ENCODE peak calls at places on chromosomes 3 and 15, in six cellular contexts. One of them, this sample, is unnamed.
A peak's percentile ranks its signal among the peaks of the same experiment; 100 is the strongest.

GRCh38 chr3:18098960-18099587 is 326.1 kb downstream of the SATB1 start:
- DNase-seq in colonic mucosa: no peak
- DNase-seq in activated CD4-positive, alpha-beta T cell treated with anti-CD3 and anti-CD28 coated beads, Interleukin-2, amount 50 U/mL, for 1 hour: no peak
- DNase-seq in progenitor cell of endocrine pancreas: no peak
- DNase-seq in GOT3: peak; percentile 49
- DNase-seq in neuronal stem cell: no peak
- DNase-seq in this sample: no peak

GRCh38 chr3:146747928-146748327 is 142.8 kb upstream of the PLSCR5 start:
- DNase-seq in neuronal stem cell: no peak
- DNase-seq in progenitor cell of endocrine pancreas: no peak
- DNase-seq in activated CD4-positive, alpha-beta T cell treated with anti-CD3 and anti-CD28 coated beads, Interleukin-2, amount 50 U/mL, for 1 hour: no peak
- DNase-seq in colonic mucosa: no peak
- DNase-seq in GOT3: no peak
- DNase-seq in this sample: no peak

GRCh38 chr3:126664591-126665214 is 9.8 kb upstream of the TXNRD3 start:
- DNase-seq in neuronal stem cell: no peak
- DNase-seq in colonic mucosa: no peak
- DNase-seq in GOT3: peak; percentile 18
- DNase-seq in progenitor cell of endocrine pancreas: no peak
- DNase-seq in activated CD4-positive, alpha-beta T cell treated with anti-CD3 and anti-CD28 coated beads, Interleukin-2, amount 50 U/mL, for 1 hour: no peak
- DNase-seq in this sample: no peak

GRCh38 chr3:132626955-132627354 is 29.9 kb downstream of the ACKR4 start:
- DNase-seq in progenitor cell of endocrine pancreas: no peak
- DNase-seq in colonic mucosa: no peak
- DNase-seq in neuronal stem cell: no peak
- DNase-seq in activated CD4-positive, alpha-beta T cell treated with anti-CD3 and anti-CD28 coated beads, Interleukin-2, amount 50 U/mL, for 1 hour: no peak
- DNase-seq in GOT3: no peak
- DNase-seq in this sample: no peak

GRCh38 chr3:185151959-185152432 is 864 bp downstream of the C3orf70 start:
- DNase-seq in neuronal stem cell: no peak
- DNase-seq in GOT3: no peak
- DNase-seq in activated CD4-positive, alpha-beta T cell treated with anti-CD3 and anti-CD28 coated beads, Interleukin-2, amount 50 U/mL, for 1 hour: no peak
- DNase-seq in colonic mucosa: no peak
- DNase-seq in progenitor cell of endocrine pancreas: no peak
- DNase-seq in this sample: no peak

GRCh38 chr3:100087203-100087602 is 27.1 kb downstream of the FILIP1L start:
- DNase-seq in progenitor cell of endocrine pancreas: no peak
- DNase-seq in activated CD4-positive, alpha-beta T cell treated with anti-CD3 and anti-CD28 coated beads, Interleukin-2, amount 50 U/mL, for 1 hour: no peak
- DNase-seq in colonic mucosa: no peak
- DNase-seq in neuronal stem cell: no peak
- DNase-seq in GOT3: no peak
- DNase-seq in this sample: no peak

GRCh38 chr3:178084938-178085816 is 451.1 kb upstream of the KCNMB2 start:
- DNase-seq in progenitor cell of endocrine pancreas: peak; percentile 24
- DNase-seq in GOT3: no peak
- DNase-seq in neuronal stem cell: peak; percentile 66
- DNase-seq in activated CD4-positive, alpha-beta T cell treated with anti-CD3 and anti-CD28 coated beads, Interleukin-2, amount 50 U/mL, for 1 hour: peak; percentile 26
- DNase-seq in colonic mucosa: peak; percentile 79
- DNase-seq in this sample: peak; percentile 48

GRCh38 chr3:20361000-20361399 is 175.0 kb upstream of the SGO1 start:
- DNase-seq in GOT3: no peak
- DNase-seq in neuronal stem cell: no peak
- DNase-seq in activated CD4-positive, alpha-beta T cell treated with anti-CD3 and anti-CD28 coated beads, Interleukin-2, amount 50 U/mL, for 1 hour: no peak
- DNase-seq in colonic mucosa: no peak
- DNase-seq in progenitor cell of endocrine pancreas: no peak
- DNase-seq in this sample: no peak

GRCh38 chr15:87816016-87816415 is 440.5 kb downstream of the NTRK3 start:
- DNase-seq in neuronal stem cell: no peak
- DNase-seq in colonic mucosa: no peak
- DNase-seq in progenitor cell of endocrine pancreas: no peak
- DNase-seq in activated CD4-positive, alpha-beta T cell treated with anti-CD3 and anti-CD28 coated beads, Interleukin-2, amount 50 U/mL, for 1 hour: no peak
- DNase-seq in GOT3: no peak
- DNase-seq in this sample: no peak

GRCh38 chr15:56871180-56871579 is 47.3 kb upstream of the TCF12 start:
- DNase-seq in activated CD4-positive, alpha-beta T cell treated with anti-CD3 and anti-CD28 coated beads, Interleukin-2, amount 50 U/mL, for 1 hour: no peak
- DNase-seq in colonic mucosa: no peak
- DNase-seq in neuronal stem cell: no peak
- DNase-seq in progenitor cell of endocrine pancreas: no peak
- DNase-seq in GOT3: no peak
- DNase-seq in this sample: no peak

GRCh38 chr3:112111785-112112402 is 21.2 kb downstream of the GCSAM start:
- DNase-seq in progenitor cell of endocrine pancreas: peak; percentile 16
- DNase-seq in activated CD4-positive, alpha-beta T cell treated with anti-CD3 and anti-CD28 coated beads, Interleukin-2, amount 50 U/mL, for 1 hour: peak; percentile 58
- DNase-seq in neuronal stem cell: peak; percentile 59
- DNase-seq in colonic mucosa: peak; percentile 56
- DNase-seq in GOT3: no peak
- DNase-seq in this sample: peak; percentile 64

GRCh38 chr15:92123848-92124631 is 269.6 kb upstream of the ST8SIA2 start:
- DNase-seq in colonic mucosa: no peak
- DNase-seq in neuronal stem cell: no peak
- DNase-seq in progenitor cell of endocrine pancreas: no peak
- DNase-seq in GOT3: no peak
- DNase-seq in activated CD4-positive, alpha-beta T cell treated with anti-CD3 and anti-CD28 coated beads, Interleukin-2, amount 50 U/mL, for 1 hour: no peak
- DNase-seq in this sample: no peak

GRCh38 chr3:11195721-11196332 is 41.5 kb downstream of the HRH1 start:
- DNase-seq in activated CD4-positive, alpha-beta T cell treated with anti-CD3 and anti-CD28 coated beads, Interleukin-2, amount 50 U/mL, for 1 hour: no peak
- DNase-seq in GOT3: no peak
- DNase-seq in neuronal stem cell: no peak
- DNase-seq in progenitor cell of endocrine pancreas: no peak
- DNase-seq in colonic mucosa: no peak
- DNase-seq in this sample: no peak

GRCh38 chr3:101262393-101263240 is 57.8 kb downstream of the IMPG2 start:
- DNase-seq in progenitor cell of endocrine pancreas: no peak
- DNase-seq in GOT3: no peak
- DNase-seq in colonic mucosa: no peak
- DNase-seq in activated CD4-positive, alpha-beta T cell treated with anti-CD3 and anti-CD28 coated beads, Interleukin-2, amount 50 U/mL, for 1 hour: no peak
- DNase-seq in neuronal stem cell: no peak
- DNase-seq in this sample: no peak

GRCh38 chr3:5726618-5727017 is 539.1 kb downstream of the EDEM1 start:
- DNase-seq in progenitor cell of endocrine pancreas: no peak
- DNase-seq in neuronal stem cell: no peak
- DNase-seq in colonic mucosa: no peak
- DNase-seq in activated CD4-positive, alpha-beta T cell treated with anti-CD3 and anti-CD28 coated beads, Interleukin-2, amount 50 U/mL, for 1 hour: no peak
- DNase-seq in GOT3: no peak
- DNase-seq in this sample: no peak

GRCh38 chr3:149179225-149179624 is 42.4 kb downstream of the CP start:
- DNase-seq in neuronal stem cell: no peak
- DNase-seq in colonic mucosa: no peak
- DNase-seq in activated CD4-positive, alpha-beta T cell treated with anti-CD3 and anti-CD28 coated beads, Interleukin-2, amount 50 U/mL, for 1 hour: no peak
- DNase-seq in GOT3: no peak
- DNase-seq in progenitor cell of endocrine pancreas: no peak
- DNase-seq in this sample: no peak

GRCh38 chr15:82849556-82850241 is 40.3 kb downstream of the WHAMM start:
- DNase-seq in activated CD4-positive, alpha-beta T cell treated with anti-CD3 and anti-CD28 coated beads, Interleukin-2, amount 50 U/mL, for 1 hour: peak; percentile 35
- DNase-seq in colonic mucosa: peak; percentile 79
- DNase-seq in GOT3: no peak
- DNase-seq in progenitor cell of endocrine pancreas: peak; percentile 45
- DNase-seq in neuronal stem cell: peak; percentile 83
- DNase-seq in this sample: no peak

GRCh38 chr3:30286007-30286669 is 320.3 kb upstream of the TGFBR2 start:
- DNase-seq in activated CD4-positive, alpha-beta T cell treated with anti-CD3 and anti-CD28 coated beads, Interleukin-2, amount 50 U/mL, for 1 hour: no peak
- DNase-seq in progenitor cell of endocrine pancreas: no peak
- DNase-seq in GOT3: no peak
- DNase-seq in neuronal stem cell: no peak
- DNase-seq in colonic mucosa: peak; percentile 66
- DNase-seq in this sample: no peak

GRCh38 chr15:57785039-57785438 is 78.5 kb downstream of the POLR2M start:
- DNase-seq in activated CD4-positive, alpha-beta T cell treated with anti-CD3 and anti-CD28 coated beads, Interleukin-2, amount 50 U/mL, for 1 hour: no peak
- DNase-seq in GOT3: no peak
- DNase-seq in neuronal stem cell: no peak
- DNase-seq in progenitor cell of endocrine pancreas: no peak
- DNase-seq in colonic mucosa: no peak
- DNase-seq in this sample: no peak

GRCh38 chr3:15271785-15272381 is 60.5 kb downstream of the SH3BP5 start:
- DNase-seq in GOT3: no peak
- DNase-seq in colonic mucosa: peak; percentile 49
- DNase-seq in neuronal stem cell: no peak
- DNase-seq in progenitor cell of endocrine pancreas: no peak
- DNase-seq in activated CD4-positive, alpha-beta T cell treated with anti-CD3 and anti-CD28 coated beads, Interleukin-2, amount 50 U/mL, for 1 hour: peak; percentile 76
- DNase-seq in this sample: peak; percentile 79

GRCh38 chr3:169252535-169252934 is 411.0 kb downstream of the MECOM start:
- DNase-seq in activated CD4-positive, alpha-beta T cell treated with anti-CD3 and anti-CD28 coated beads, Interleukin-2, amount 50 U/mL, for 1 hour: no peak
- DNase-seq in neuronal stem cell: no peak
- DNase-seq in progenitor cell of endocrine pancreas: no peak
- DNase-seq in GOT3: no peak
- DNase-seq in colonic mucosa: no peak
- DNase-seq in this sample: no peak

GRCh38 chr15:28003302-28004037 is 95.6 kb downstream of the OCA2 start:
- DNase-seq in GOT3: no peak
- DNase-seq in neuronal stem cell: no peak
- DNase-seq in activated CD4-positive, alpha-beta T cell treated with anti-CD3 and anti-CD28 coated beads, Interleukin-2, amount 50 U/mL, for 1 hour: no peak
- DNase-seq in progenitor cell of endocrine pancreas: no peak
- DNase-seq in colonic mucosa: peak; percentile 8
- DNase-seq in this sample: no peak

GRCh38 chr15:68354923-68355322 is 77.0 kb downstream of the ITGA11 start:
- DNase-seq in colonic mucosa: no peak
- DNase-seq in progenitor cell of endocrine pancreas: no peak
- DNase-seq in GOT3: peak; percentile 35
- DNase-seq in neuronal stem cell: no peak
- DNase-seq in activated CD4-positive, alpha-beta T cell treated with anti-CD3 and anti-CD28 coated beads, Interleukin-2, amount 50 U/mL, for 1 hour: no peak
- DNase-seq in this sample: no peak

GRCh38 chr15:69468241-69469121 is 15.9 kb downstream of the RPLP1 start:
- DNase-seq in colonic mucosa: peak; percentile 51
- DNase-seq in progenitor cell of endocrine pancreas: no peak
- DNase-seq in activated CD4-positive, alpha-beta T cell treated with anti-CD3 and anti-CD28 coated beads, Interleukin-2, amount 50 U/mL, for 1 hour: peak; percentile 80
- DNase-seq in GOT3: no peak
- DNase-seq in neuronal stem cell: no peak
- DNase-seq in this sample: peak; percentile 89

GRCh38 chr3:136819784-136820640 is 1.1 kb downstream of the SLC35G2 start:
- DNase-seq in GOT3: peak; percentile 20
- DNase-seq in colonic mucosa: peak; percentile 36
- DNase-seq in neuronal stem cell: peak; percentile 27
- DNase-seq in progenitor cell of endocrine pancreas: peak; percentile 31
- DNase-seq in activated CD4-positive, alpha-beta T cell treated with anti-CD3 and anti-CD28 coated beads, Interleukin-2, amount 50 U/mL, for 1 hour: peak; percentile 8
- DNase-seq in this sample: peak; percentile 12

GRCh38 chr15:68096099-68096498 is 42.0 kb downstream of the PIAS1 start:
- DNase-seq in progenitor cell of endocrine pancreas: no peak
- DNase-seq in neuronal stem cell: no peak
- DNase-seq in colonic mucosa: no peak
- DNase-seq in activated CD4-positive, alpha-beta T cell treated with anti-CD3 and anti-CD28 coated beads, Interleukin-2, amount 50 U/mL, for 1 hour: no peak
- DNase-seq in GOT3: no peak
- DNase-seq in this sample: no peak

GRCh38 chr15:99951471-99951870 is 218.2 kb upstream of the LYSMD4 start:
- DNase-seq in neuronal stem cell: no peak
- DNase-seq in colonic mucosa: no peak
- DNase-seq in progenitor cell of endocrine pancreas: no peak
- DNase-seq in GOT3: no peak
- DNase-seq in activated CD4-positive, alpha-beta T cell treated with anti-CD3 and anti-CD28 coated beads, Interleukin-2, amount 50 U/mL, for 1 hour: no peak
- DNase-seq in this sample: no peak

GRCh38 chr3:36494461-36495109 is 114.3 kb downstream of the STAC start:
- DNase-seq in colonic mucosa: peak; percentile 20
- DNase-seq in activated CD4-positive, alpha-beta T cell treated with anti-CD3 and anti-CD28 coated beads, Interleukin-2, amount 50 U/mL, for 1 hour: no peak
- DNase-seq in progenitor cell of endocrine pancreas: no peak
- DNase-seq in neuronal stem cell: no peak
- DNase-seq in GOT3: no peak
- DNase-seq in this sample: no peak

GRCh38 chr3:182983811-182984210 is 3.5 kb upstream of the DCUN1D1 start:
- DNase-seq in GOT3: no peak
- DNase-seq in colonic mucosa: no peak
- DNase-seq in progenitor cell of endocrine pancreas: no peak
- DNase-seq in activated CD4-positive, alpha-beta T cell treated with anti-CD3 and anti-CD28 coated beads, Interleukin-2, amount 50 U/mL, for 1 hour: no peak
- DNase-seq in neuronal stem cell: no peak
- DNase-seq in this sample: no peak

GRCh38 chr3:71926242-71926560 is 141.3 kb upstream of the PROK2 start:
- DNase-seq in colonic mucosa: peak; percentile 55
- DNase-seq in GOT3: no peak
- DNase-seq in activated CD4-positive, alpha-beta T cell treated with anti-CD3 and anti-CD28 coated beads, Interleukin-2, amount 50 U/mL, for 1 hour: no peak
- DNase-seq in neuronal stem cell: no peak
- DNase-seq in progenitor cell of endocrine pancreas: peak; percentile 49
- DNase-seq in this sample: peak; percentile 20

GRCh38 chr15:91482799-91483198 is 370.7 kb upstream of the SLCO3A1 start:
- DNase-seq in progenitor cell of endocrine pancreas: no peak
- DNase-seq in activated CD4-positive, alpha-beta T cell treated with anti-CD3 and anti-CD28 coated beads, Interleukin-2, amount 50 U/mL, for 1 hour: no peak
- DNase-seq in colonic mucosa: no peak
- DNase-seq in neuronal stem cell: no peak
- DNase-seq in GOT3: no peak
- DNase-seq in this sample: peak; percentile 90

GRCh38 chr3:65596511-65597224 is 442.1 kb downstream of the MAGI1 start:
- DNase-seq in activated CD4-positive, alpha-beta T cell treated with anti-CD3 and anti-CD28 coated beads, Interleukin-2, amount 50 U/mL, for 1 hour: no peak
- DNase-seq in neuronal stem cell: no peak
- DNase-seq in colonic mucosa: no peak
- DNase-seq in GOT3: no peak
- DNase-seq in progenitor cell of endocrine pancreas: no peak
- DNase-seq in this sample: no peak

GRCh38 chr15:32872606-32873291 is 154.9 kb downstream of the GREM1 start:
- DNase-seq in neuronal stem cell: no peak
- DNase-seq in activated CD4-positive, alpha-beta T cell treated with anti-CD3 and anti-CD28 coated beads, Interleukin-2, amount 50 U/mL, for 1 hour: no peak
- DNase-seq in colonic mucosa: peak; percentile 34
- DNase-seq in progenitor cell of endocrine pancreas: no peak
- DNase-seq in GOT3: no peak
- DNase-seq in this sample: no peak

This sample was measured in CD4-positive, CD25-positive, alpha-beta regulatory T cell.